ENCODE peak calls at places on chromosomes 11 and 22, in seven cellular contexts. One of them, this sample, is unnamed.

GRCh38 chr11:20099527-20099926 is 60.7 kb downstream of the DBX1 start:
- DNase-seq in heart left ventricle: no peak
- DNase-seq in endothelial cell: no peak
- DNase-seq in cardiac muscle cell: no peak
- DNase-seq in nephron progenitor cell: no peak
- DNase-seq in epithelial cell of esophagus: no peak
- DNase-seq in RWPE1: no peak
- DNase-seq in this sample: no peak

GRCh38 chr11:93034031-93034430 is 64.6 kb downstream of the MTNR1B start:
- DNase-seq in RWPE1: no peak
- DNase-seq in cardiac muscle cell: peak
- DNase-seq in heart left ventricle: no peak
- DNase-seq in endothelial cell: no peak
- DNase-seq in epithelial cell of esophagus: no peak
- DNase-seq in nephron progenitor cell: no peak
- DNase-seq in this sample: no peak

GRCh38 chr11:104813532-104813931 is 84.7 kb downstream of the CASP12 start:
- DNase-seq in cardiac muscle cell: no peak
- DNase-seq in heart left ventricle: no peak
- DNase-seq in nephron progenitor cell: no peak
- DNase-seq in RWPE1: no peak
- DNase-seq in epithelial cell of esophagus: peak
- DNase-seq in endothelial cell: no peak
- DNase-seq in this sample: no peak

GRCh38 chr11:2299773-2300172 is 1.9 kb downstream of the C11orf21 start:
- DNase-seq in RWPE1: no peak
- DNase-seq in cardiac muscle cell: no peak
- DNase-seq in nephron progenitor cell: no peak
- DNase-seq in epithelial cell of esophagus: no peak
- DNase-seq in heart left ventricle: peak
- DNase-seq in endothelial cell: no peak
- DNase-seq in this sample: no peak

GRCh38 chr11:70630816-70631623 is 232.7 kb downstream of the CTTN start:
- DNase-seq in endothelial cell: no peak
- DNase-seq in RWPE1: no peak
- DNase-seq in heart left ventricle: no peak
- DNase-seq in cardiac muscle cell: no peak
- DNase-seq in epithelial cell of esophagus: no peak
- DNase-seq in nephron progenitor cell: no peak
- DNase-seq in this sample: no peak

GRCh38 chr22:48080304-48081165 is 1318.1 kb downstream of the TBC1D22A start:
- DNase-seq in heart left ventricle: no peak
- DNase-seq in nephron progenitor cell: no peak
- DNase-seq in endothelial cell: no peak
- DNase-seq in cardiac muscle cell: no peak
- DNase-seq in RWPE1: no peak
- DNase-seq in epithelial cell of esophagus: no peak
- DNase-seq in this sample: no peak

GRCh38 chr11:62850911-62851806 is 11.8 kb upstream of the WDR74 start:
- DNase-seq in heart left ventricle: no peak
- DNase-seq in nephron progenitor cell: no peak
- DNase-seq in endothelial cell: no peak
- DNase-seq in RWPE1: no peak
- DNase-seq in epithelial cell of esophagus: no peak
- DNase-seq in cardiac muscle cell: no peak
- DNase-seq in this sample: no peak

GRCh38 chr22:39227542-39228272 is 17.1 kb downstream of the PDGFB start:
- DNase-seq in nephron progenitor cell: no peak
- DNase-seq in heart left ventricle: no peak
- DNase-seq in endothelial cell: no peak
- DNase-seq in cardiac muscle cell: no peak
- DNase-seq in epithelial cell of esophagus: no peak
- DNase-seq in RWPE1: no peak
- DNase-seq in this sample: no peak

GRCh38 chr11:77215106-77215505 is 86.4 kb downstream of the GDPD4 start:
- DNase-seq in nephron progenitor cell: no peak
- DNase-seq in heart left ventricle: no peak
- DNase-seq in epithelial cell of esophagus: no peak
- DNase-seq in RWPE1: no peak
- DNase-seq in endothelial cell: no peak
- DNase-seq in cardiac muscle cell: no peak
- DNase-seq in this sample: no peak

GRCh38 chr11:20097319-20098221 is 62.7 kb downstream of the DBX1 start:
- DNase-seq in epithelial cell of esophagus: no peak
- DNase-seq in nephron progenitor cell: no peak
- DNase-seq in RWPE1: no peak
- DNase-seq in endothelial cell: no peak
- DNase-seq in heart left ventricle: no peak
- DNase-seq in cardiac muscle cell: peak
- DNase-seq in this sample: no peak

GRCh38 chr22:24845036-24845918 is 39.3 kb downstream of the SGSM1 start:
- DNase-seq in cardiac muscle cell: peak
- DNase-seq in nephron progenitor cell: no peak
- DNase-seq in endothelial cell: no peak
- DNase-seq in heart left ventricle: no peak
- DNase-seq in RWPE1: peak
- DNase-seq in epithelial cell of esophagus: no peak
- DNase-seq in this sample: no peak

GRCh38 chr22:30541979-30542810 is 4.3 kb downstream of the SEC14L6 start:
- DNase-seq in nephron progenitor cell: peak
- DNase-seq in RWPE1: no peak
- DNase-seq in epithelial cell of esophagus: no peak
- DNase-seq in heart left ventricle: peak
- DNase-seq in cardiac muscle cell: peak
- DNase-seq in endothelial cell: peak
- DNase-seq in this sample: no peak

GRCh38 chr11:132099692-132100091 is 729.3 kb downstream of the NTM start:
- DNase-seq in nephron progenitor cell: peak
- DNase-seq in RWPE1: no peak
- DNase-seq in endothelial cell: peak
- DNase-seq in heart left ventricle: no peak
- DNase-seq in cardiac muscle cell: peak
- DNase-seq in epithelial cell of esophagus: peak
- DNase-seq in this sample: no peak
- TF ChIP-seq CTCF in nephron progenitor cell: peak
- TF ChIP-seq CTCF in RWPE1: no peak
- TF ChIP-seq CTCF in endothelial cell: peak
- TF ChIP-seq CTCF in heart left ventricle: peak
- TF ChIP-seq CTCF in cardiac muscle cell: peak
- TF ChIP-seq CTCF in epithelial cell of esophagus: peak
- TF ChIP-seq CTCF in this sample: no peak

GRCh38 chr22:19911540-19912235 is 29.9 kb upstream of the COMT start:
- DNase-seq in cardiac muscle cell: no peak
- DNase-seq in endothelial cell: no peak
- DNase-seq in epithelial cell of esophagus: no peak
- DNase-seq in RWPE1: no peak
- DNase-seq in heart left ventricle: no peak
- DNase-seq in nephron progenitor cell: no peak
- DNase-seq in this sample: no peak

GRCh38 chr22:19912236-19912999 is 29.2 kb upstream of the COMT start:
- DNase-seq in cardiac muscle cell: no peak
- DNase-seq in RWPE1: no peak
- DNase-seq in endothelial cell: no peak
- DNase-seq in nephron progenitor cell: no peak
- DNase-seq in epithelial cell of esophagus: peak
- DNase-seq in heart left ventricle: no peak
- DNase-seq in this sample: no peak

GRCh38 chr22:19909350-19910179 is 32.0 kb upstream of the COMT start:
- DNase-seq in RWPE1: peak
- DNase-seq in epithelial cell of esophagus: peak
- DNase-seq in endothelial cell: peak
- DNase-seq in nephron progenitor cell: peak
- DNase-seq in cardiac muscle cell: peak
- DNase-seq in heart left ventricle: peak
- DNase-seq in this sample: peak

GRCh38 chr22:19913337-19913936 is 28.1 kb upstream of the COMT start:
- DNase-seq in endothelial cell: no peak
- DNase-seq in heart left ventricle: no peak
- DNase-seq in nephron progenitor cell: no peak
- DNase-seq in RWPE1: no peak
- DNase-seq in cardiac muscle cell: no peak
- DNase-seq in epithelial cell of esophagus: no peak
- DNase-seq in this sample: no peak

GRCh38 chr22:19910180-19910744 is 31.3 kb upstream of the COMT start:
- DNase-seq in RWPE1: no peak
- DNase-seq in epithelial cell of esophagus: no peak
- DNase-seq in heart left ventricle: no peak
- DNase-seq in nephron progenitor cell: no peak
- DNase-seq in endothelial cell: no peak
- DNase-seq in cardiac muscle cell: no peak
- DNase-seq in this sample: no peak
- TF ChIP-seq CTCF in RWPE1: peak
- TF ChIP-seq CTCF in epithelial cell of esophagus: no peak
- TF ChIP-seq CTCF in heart left ventricle: no peak
- TF ChIP-seq CTCF in nephron progenitor cell: no peak
- TF ChIP-seq CTCF in endothelial cell: peak
- TF ChIP-seq CTCF in cardiac muscle cell: no peak
- TF ChIP-seq CTCF in this sample: no peak

DNA sequence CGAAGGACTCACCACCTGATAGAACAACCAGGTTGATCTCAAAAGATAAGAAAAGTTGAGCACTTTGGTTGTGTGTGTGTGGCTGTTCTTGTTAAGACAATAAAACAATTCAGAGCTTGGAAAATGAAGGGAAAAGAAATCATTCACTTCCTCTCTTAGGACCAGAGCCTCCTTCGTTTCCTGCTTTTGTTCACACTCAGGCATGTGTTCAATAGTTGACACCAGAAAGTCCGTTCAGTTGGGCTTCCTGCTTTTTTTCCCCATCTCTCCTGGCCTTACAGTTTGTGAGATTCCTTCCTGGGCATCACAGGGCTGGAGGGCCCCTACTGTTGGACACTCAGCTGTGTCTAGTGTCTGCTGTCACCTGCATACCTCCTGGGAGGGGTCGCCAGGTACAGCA is 48.0 kb downstream of the TSPAN18 start:
- DNase-seq in cardiac muscle cell: no peak
- DNase-seq in nephron progenitor cell: no peak
- DNase-seq in epithelial cell of esophagus: no peak
- DNase-seq in heart left ventricle: no peak
- DNase-seq in RWPE1: no peak
- DNase-seq in endothelial cell: no peak
- DNase-seq in this sample: no peak
- TF ChIP-seq CTCF in cardiac muscle cell: no peak
- TF ChIP-seq CTCF in nephron progenitor cell: no peak
- TF ChIP-seq CTCF in epithelial cell of esophagus: no peak
- TF ChIP-seq CTCF in heart left ventricle: no peak
- TF ChIP-seq CTCF in RWPE1: no peak
- TF ChIP-seq CTCF in endothelial cell: no peak
- TF ChIP-seq CTCF in this sample: no peak

GRCh38 chr11:133911169-133911568 is 45.6 kb downstream of the IGSF9B start:
- DNase-seq in RWPE1: no peak
- DNase-seq in endothelial cell: peak
- DNase-seq in epithelial cell of esophagus: no peak
- DNase-seq in heart left ventricle: peak
- DNase-seq in cardiac muscle cell: no peak
- DNase-seq in nephron progenitor cell: no peak
- DNase-seq in this sample: no peak
- TF ChIP-seq CTCF in RWPE1: no peak
- TF ChIP-seq CTCF in endothelial cell: peak
- TF ChIP-seq CTCF in epithelial cell of esophagus: no peak
- TF ChIP-seq CTCF in heart left ventricle: no peak
- TF ChIP-seq CTCF in cardiac muscle cell: peak
- TF ChIP-seq CTCF in nephron progenitor cell: no peak
- TF ChIP-seq CTCF in this sample: no peak

DNA sequence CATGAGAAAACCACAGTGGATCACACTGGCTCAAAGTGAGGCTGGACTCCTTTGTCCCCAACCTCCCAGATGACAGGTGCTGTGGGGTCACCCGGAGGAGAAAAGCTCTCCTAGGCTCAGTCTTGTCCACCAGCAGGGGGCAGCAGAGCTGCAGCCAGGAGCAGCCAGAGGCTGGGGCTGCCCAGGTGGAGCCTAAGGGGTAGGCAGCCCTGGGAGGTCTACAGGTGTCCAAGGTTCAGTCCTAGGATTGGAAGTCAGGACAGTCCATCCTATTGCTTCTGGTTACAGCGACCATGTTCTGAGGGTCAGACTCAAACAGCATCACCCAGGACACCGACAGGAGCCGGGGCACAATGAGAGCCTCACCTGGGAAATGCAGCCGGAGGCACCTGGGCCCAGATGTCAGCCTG is 77.6 kb upstream of the IGLL5 start:
- DNase-seq in nephron progenitor cell: peak
- DNase-seq in RWPE1: no peak
- DNase-seq in endothelial cell: no peak
- DNase-seq in epithelial cell of esophagus: peak
- DNase-seq in cardiac muscle cell: peak
- DNase-seq in heart left ventricle: no peak
- DNase-seq in this sample: peak
- TF ChIP-seq CTCF in nephron progenitor cell: peak
- TF ChIP-seq CTCF in RWPE1: no peak
- TF ChIP-seq CTCF in endothelial cell: no peak
- TF ChIP-seq CTCF in epithelial cell of esophagus: peak
- TF ChIP-seq CTCF in cardiac muscle cell: peak
- TF ChIP-seq CTCF in heart left ventricle: peak
- TF ChIP-seq CTCF in this sample: peak

DNA sequence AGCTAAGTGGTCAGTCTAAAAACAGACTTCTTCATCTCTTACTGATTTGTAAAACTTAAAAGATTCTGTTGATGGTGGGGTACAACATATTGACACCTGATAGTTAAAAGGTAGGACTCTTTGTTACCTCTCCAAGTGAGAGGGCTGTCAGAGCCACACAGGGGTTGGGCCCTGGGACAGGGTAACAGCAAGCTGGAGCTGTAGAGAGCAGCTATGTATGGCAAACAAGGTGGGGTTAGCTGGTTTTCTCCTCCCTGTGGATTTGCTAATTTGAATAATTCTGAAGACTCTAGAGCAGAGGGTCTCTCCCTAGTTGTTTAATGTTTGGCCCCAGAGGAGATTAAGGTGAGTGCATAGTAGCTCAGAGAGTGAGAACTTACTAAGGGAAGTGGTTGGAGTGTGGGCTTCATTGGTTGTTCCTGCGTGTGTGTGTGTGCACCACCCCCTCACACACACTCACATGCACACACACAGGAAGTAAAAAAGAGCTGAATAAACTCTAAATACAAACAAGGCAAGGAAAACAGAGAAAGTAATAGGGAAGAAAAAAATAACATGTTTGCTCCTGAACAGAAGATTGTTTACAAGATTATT is 9.2 kb upstream of the GAS2 start:
- DNase-seq in epithelial cell of esophagus: no peak
- DNase-seq in nephron progenitor cell: no peak
- DNase-seq in heart left ventricle: no peak
- DNase-seq in RWPE1: no peak
- DNase-seq in cardiac muscle cell: no peak
- DNase-seq in endothelial cell: no peak
- DNase-seq in this sample: no peak
- TF ChIP-seq CTCF in epithelial cell of esophagus: no peak
- TF ChIP-seq CTCF in nephron progenitor cell: no peak
- TF ChIP-seq CTCF in heart left ventricle: no peak
- TF ChIP-seq CTCF in RWPE1: no peak
- TF ChIP-seq CTCF in cardiac muscle cell: no peak
- TF ChIP-seq CTCF in endothelial cell: no peak
- TF ChIP-seq CTCF in this sample: no peak